ENCODE peak calls at places on chromosomes 5 and 9, in five cellular contexts. O is endodermal cell, I is Calu3, G is HCT116, Y is OCI-LY7. C is an unnamed sample.

GRCh38 chr9:126326228-126327015 is at the start of gene MVB12B:
- DNase-seq in O (peak), I (peak), G (no peak), Y (peak), C (peak)

GRCh38 chr5:83321656-83322055 is 149.9 kb upstream of the VCAN start:
- DNase-seq in O (no peak), I (no peak), G (no peak), Y (no peak), C (no peak)

GRCh38 chr9:16521868-16522381 is 348.5 kb downstream of the BNC2 start:
- DNase-seq in O (no peak), I (no peak), G (no peak), Y (no peak), C (no peak)

GRCh38 chr9:120383611-120383998 is 196.4 kb downstream of the CDK5RAP2 start:
- DNase-seq in O (no peak), I (no peak), G (no peak), Y (no peak), C (no peak)

GRCh38 chr9:113742471-113742870 is 133.6 kb upstream of the ZNF618 start:
- DNase-seq in O (peak), I (no peak), G (no peak), Y (no peak), C (no peak)

GRCh38 chr5:101543780-101544179 is 640.7 kb upstream of the ST8SIA4 start:
- DNase-seq in O (no peak), I (no peak), G (no peak), Y (no peak), C (no peak)

GRCh38 chr5:140145818-140146522 is 20.2 kb downstream of the IGIP start:
- DNase-seq in O (peak), I (peak), G (no peak), Y (no peak), C (peak)

GRCh38 chr9:113620377-113621161 is 157.0 kb downstream of the RGS3 start:
- DNase-seq in O (peak), I (peak), G (peak), Y (no peak), C (no peak)

GRCh38 chr5:73918791-73919221 is 292.8 kb downstream of the ARHGEF28 start:
- DNase-seq in O (no peak), I (no peak), G (no peak), Y (no peak), C (no peak)

GRCh38 chr9:92373167-92373566 is 31.2 kb downstream of the OGN start:
- DNase-seq in O (no peak), I (no peak), G (no peak), Y (peak), C (no peak)

GRCh38 chr5:138033916-138034315 is 1.0 kb upstream of the FAM13B start:
- DNase-seq in O (no peak), I (no peak), G (no peak), Y (no peak), C (no peak)

GRCh38 chr5:126877011-126877410 is 100.1 kb downstream of the LMNB1 start:
- DNase-seq in O (no peak), I (no peak), G (no peak), Y (no peak), C (no peak)

GRCh38 chr5:18807256-18808193 is 1173.3 kb downstream of the TAF11L14 start:
- DNase-seq in O (no peak), I (no peak), G (no peak), Y (no peak), C (no peak)

GRCh38 chr9:133003671-133004090 is 25.2 kb downstream of the GFI1B start:
- DNase-seq in O (peak), I (no peak), G (no peak), Y (no peak), C (no peak)

GRCh38 chr9:121683652-121684051 is 32.2 kb downstream of the DAB2IP start:
- DNase-seq in O (no peak), I (no peak), G (no peak), Y (no peak), C (no peak)

GRCh38 chr9:35996358-35996970 is 38.5 kb upstream of the OR2S2 start:
- DNase-seq in O (peak), I (no peak), G (no peak), Y (no peak), C (no peak)

GRCh38 chr9:2291980-2292704 is 277.0 kb downstream of the SMARCA2 start:
- DNase-seq in O (peak), I (peak), G (no peak), Y (no peak), C (no peak)

GRCh38 chr5:148454576-148454975 is 70.8 kb downstream of the FBXO38 start:
- DNase-seq in O (peak), I (no peak), G (no peak), Y (no peak), C (no peak)

GRCh38 chr5:133969654-133970324 is 1.4 kb upstream of the C5orf15 start:
- DNase-seq in O (no peak), I (peak), G (no peak), Y (peak), C (peak)

GRCh38 chr5:123367739-123368138 is 55.5 kb downstream of the CEP120 start:
- DNase-seq in O (no peak), I (no peak), G (no peak), Y (peak), C (no peak)

GRCh38 chr9:92763721-92764380 is 782 bp downstream of the BICD2 start:
- DNase-seq in O (peak), I (no peak), G (no peak), Y (peak), C (peak)

GRCh38 chr9:68619636-68620035 is 79.0 kb upstream of the TMEM252 start:
- DNase-seq in O (no peak), I (no peak), G (no peak), Y (no peak), C (no peak)

GRCh38 chr9:85522459-85523092 is 219.2 kb downstream of the AGTPBP1 start:
- DNase-seq in O (peak), I (no peak), G (no peak), Y (no peak), C (peak)

GRCh38 chr9:8224381-8224791 is 424.8 kb upstream of the DMAC1 start:
- DNase-seq in O (no peak), I (no peak), G (no peak), Y (no peak), C (no peak)

DNA sequence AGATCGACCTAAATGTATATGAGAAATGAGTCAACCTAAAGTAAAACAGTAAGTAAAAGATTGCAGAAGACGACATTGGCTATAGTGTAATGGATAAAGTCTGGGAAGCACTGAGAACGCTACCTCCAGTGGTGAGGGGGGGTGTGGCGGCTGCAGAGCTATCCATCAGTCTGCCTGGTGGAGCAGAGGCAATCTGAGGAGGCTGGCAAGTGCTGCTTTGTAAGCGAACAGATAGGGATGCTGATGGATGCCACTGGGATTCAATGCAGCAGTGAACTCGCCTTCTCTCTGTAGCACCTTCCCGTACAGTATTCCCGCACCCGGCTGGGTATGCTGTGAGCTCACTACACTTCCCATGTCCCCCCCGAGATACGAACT is 261.5 kb downstream of the NSG2 start:
- DNase-seq in O (peak), I (no peak), G (no peak), Y (no peak), C (no peak)
- TF ChIP-seq CTCF in O (peak), I (no peak), G (no peak), Y (no peak), C (no peak)

GRCh38 chr9:89564257-89564878 is 40.4 kb upstream of the GADD45G start:
- DNase-seq in O (peak), I (peak), G (peak), Y (peak), C (peak)
- TF ChIP-seq CTCF in O (peak), I (no peak), G (peak), Y (peak), C (peak)

DNA sequence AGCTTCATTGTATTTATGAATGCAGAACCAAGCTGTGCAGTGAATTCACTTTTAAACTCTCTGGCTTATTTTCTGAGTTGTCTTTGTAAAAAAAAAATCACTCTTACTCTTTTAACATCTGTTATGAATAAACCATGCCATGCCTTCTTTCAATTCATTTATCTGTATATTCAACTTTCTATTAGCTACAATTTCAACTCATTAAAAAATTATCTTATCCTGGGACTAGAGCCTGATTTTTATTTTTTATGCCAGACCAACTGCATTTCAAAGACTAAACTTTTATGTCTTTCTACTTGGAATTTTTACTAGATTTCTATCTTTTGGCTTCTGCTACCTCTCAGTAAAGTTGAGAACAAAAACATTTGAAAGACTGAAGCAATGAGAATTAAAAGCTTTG is 342.7 kb downstream of the DEPDC1B start:
- DNase-seq in O (no peak), I (no peak), G (no peak), Y (no peak), C (no peak)
- TF ChIP-seq CTCF in O (no peak), I (no peak), G (no peak), Y (no peak), C (no peak)

GRCh38 chr5:178232124-178232919 is at the start of gene PHYKPL:
- DNase-seq in O (peak), I (peak), G (peak), Y (peak), C (peak)
- TF ChIP-seq CTCF in O (peak), I (no peak), G (no peak), Y (peak), C (no peak)

GRCh38 chr9:124078641-124079040 is 67.1 kb downstream of the LHX2 start:
- DNase-seq in O (no peak), I (no peak), G (no peak), Y (no peak), C (no peak)

GRCh38 chr9:124084087-124084486 is 72.5 kb downstream of the LHX2 start:
- DNase-seq in O (no peak), I (no peak), G (no peak), Y (no peak), C (no peak)

GRCh38 chr9:124077915-124078572 is 66.5 kb downstream of the LHX2 start:
- DNase-seq in O (no peak), I (peak), G (peak), Y (no peak), C (no peak)

GRCh38 chr9:124079176-124079925 is 67.8 kb downstream of the LHX2 start:
- DNase-seq in O (peak), I (no peak), G (no peak), Y (no peak), C (no peak)

DNA sequence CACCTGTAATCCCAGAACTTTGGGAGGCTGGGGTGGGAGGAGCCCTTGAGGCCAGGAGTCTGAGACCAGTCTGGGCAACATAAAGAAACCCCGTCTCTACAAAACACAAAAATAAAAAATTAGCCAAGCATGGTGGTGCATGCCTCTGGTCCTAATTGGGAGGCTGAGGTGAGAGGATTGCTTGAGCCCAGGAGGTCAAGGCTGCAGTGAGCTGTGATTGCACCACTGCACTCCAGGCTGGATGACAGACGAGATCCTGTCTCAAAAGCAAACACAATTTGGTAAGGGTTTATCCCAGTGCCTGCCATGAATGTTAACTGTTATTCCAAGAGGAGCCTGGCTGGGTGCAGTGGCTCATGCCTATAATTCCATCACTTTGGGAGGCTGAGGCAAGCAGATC is 71.1 kb downstream of the LHX2 start:
- DNase-seq in O (no peak), I (no peak), G (no peak), Y (no peak), C (no peak)
- TF ChIP-seq CTCF in O (no peak), I (no peak), G (no peak), Y (no peak), C (no peak)